ENCODE peak calls at places on chromosomes 13 and 19, in ten cellular contexts. One of them, this sample, is unnamed.

GRCh38 chr19:2552859-2553258 is 76.9 kb downstream of the GADD45B start:
- DNase-seq in HCT116: no peak
- DNase-seq in K562: no peak
- DNase-seq in breast epithelium: no peak
- DNase-seq in GM23338: no peak
- DNase-seq in SK-N-SH: no peak
- DNase-seq in Panc1: no peak
- DNase-seq in endothelial cell of umbilical vein: peak; percentile 56
- DNase-seq in transverse colon: peak; percentile 35
- DNase-seq in sigmoid colon: peak; percentile 64
- DNase-seq in this sample: peak; percentile 76

GRCh38 chr19:34145741-34146202 is 26.5 kb upstream of the LSM14A start:
- DNase-seq in HCT116: peak; percentile 33
- DNase-seq in K562: peak; percentile 61
- DNase-seq in breast epithelium: no peak
- DNase-seq in GM23338: peak; percentile 76
- DNase-seq in SK-N-SH: peak; percentile 74
- DNase-seq in Panc1: no peak
- DNase-seq in endothelial cell of umbilical vein: peak; percentile 65
- DNase-seq in transverse colon: peak; percentile 38
- DNase-seq in sigmoid colon: no peak
- DNase-seq in this sample: peak; percentile 16

GRCh38 chr13:110820311-110820710 is 94.6 kb downstream of the ANKRD10 start:
- DNase-seq in HCT116: no peak
- DNase-seq in K562: no peak
- DNase-seq in breast epithelium: no peak
- DNase-seq in GM23338: no peak
- DNase-seq in SK-N-SH: no peak
- DNase-seq in Panc1: no peak
- DNase-seq in endothelial cell of umbilical vein: no peak
- DNase-seq in transverse colon: no peak
- DNase-seq in sigmoid colon: no peak
- DNase-seq in this sample: no peak

GRCh38 chr13:24670927-24671326 is 9.3 kb upstream of the ATP12A start:
- DNase-seq in HCT116: peak; percentile 75
- DNase-seq in K562: peak; percentile 18
- DNase-seq in breast epithelium: no peak
- DNase-seq in GM23338: peak; percentile 87
- DNase-seq in SK-N-SH: peak; percentile 49
- DNase-seq in Panc1: no peak
- DNase-seq in endothelial cell of umbilical vein: no peak
- DNase-seq in transverse colon: no peak
- DNase-seq in sigmoid colon: no peak
- DNase-seq in this sample: no peak

GRCh38 chr13:105961438-105961837 is 574.0 kb downstream of the EFNB2 start:
- DNase-seq in HCT116: no peak
- DNase-seq in K562: no peak
- DNase-seq in breast epithelium: no peak
- DNase-seq in GM23338: no peak
- DNase-seq in SK-N-SH: no peak
- DNase-seq in Panc1: no peak
- DNase-seq in endothelial cell of umbilical vein: peak; percentile 6
- DNase-seq in transverse colon: no peak
- DNase-seq in sigmoid colon: no peak
- DNase-seq in this sample: no peak

GRCh38 chr13:72469932-72470331 is 257.5 kb downstream of the MZT1 start:
- DNase-seq in HCT116: no peak
- DNase-seq in K562: no peak
- DNase-seq in breast epithelium: no peak
- DNase-seq in GM23338: peak; percentile 3
- DNase-seq in SK-N-SH: no peak
- DNase-seq in Panc1: no peak
- DNase-seq in endothelial cell of umbilical vein: no peak
- DNase-seq in transverse colon: no peak
- DNase-seq in sigmoid colon: no peak
- DNase-seq in this sample: no peak

GRCh38 chr13:100203696-100204367 is 114.9 kb downstream of the PCCA start:
- DNase-seq in HCT116: no peak
- DNase-seq in K562: no peak
- DNase-seq in breast epithelium: no peak
- DNase-seq in GM23338: no peak
- DNase-seq in SK-N-SH: no peak
- DNase-seq in Panc1: no peak
- DNase-seq in endothelial cell of umbilical vein: no peak
- DNase-seq in transverse colon: no peak
- DNase-seq in sigmoid colon: no peak
- DNase-seq in this sample: no peak

GRCh38 chr13:73572824-73573223 is 514.0 kb downstream of the KLF5 start:
- DNase-seq in HCT116: no peak
- DNase-seq in K562: no peak
- DNase-seq in breast epithelium: no peak
- DNase-seq in GM23338: no peak
- DNase-seq in SK-N-SH: no peak
- DNase-seq in Panc1: no peak
- DNase-seq in endothelial cell of umbilical vein: no peak
- DNase-seq in transverse colon: no peak
- DNase-seq in sigmoid colon: no peak
- DNase-seq in this sample: peak; percentile 18

DNA sequence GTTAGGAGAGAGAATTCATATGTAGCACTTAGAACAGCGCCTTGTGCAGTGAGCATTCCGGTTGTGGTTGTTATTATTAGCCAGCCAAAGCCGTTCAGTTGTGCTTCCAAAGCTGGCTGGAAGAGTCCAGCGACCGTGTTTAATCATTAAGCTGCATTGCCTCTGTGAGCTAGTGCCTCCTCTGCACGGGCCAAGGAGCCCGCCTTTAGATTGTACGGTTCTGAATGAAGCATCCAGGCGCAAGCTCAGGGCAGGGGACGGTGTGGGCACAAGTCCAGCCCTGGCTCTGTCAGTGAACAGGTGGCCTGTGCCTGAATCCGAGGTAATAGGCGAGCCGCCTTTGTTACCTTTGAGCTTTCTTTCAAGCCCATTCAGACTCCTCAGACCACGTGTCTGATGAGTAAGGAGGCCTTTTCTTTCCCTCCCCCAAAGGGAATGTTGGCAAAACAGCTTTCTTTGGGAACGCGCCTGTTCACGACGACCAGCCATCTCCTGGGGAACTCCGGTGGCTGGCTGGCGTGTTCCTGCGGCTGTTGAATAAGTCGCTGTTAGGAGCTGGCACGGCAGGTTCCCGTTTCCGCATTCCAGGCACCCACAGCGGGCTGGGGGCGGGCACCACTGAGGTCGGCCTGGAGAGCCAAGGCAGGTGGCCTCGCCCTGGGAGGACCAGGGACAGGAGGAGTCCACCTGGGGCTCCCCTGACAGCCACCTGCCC is 25.1 kb downstream of the SIPA1L3 start:
- DNase-seq in HCT116: peak; percentile 65
- DNase-seq in K562: no peak
- DNase-seq in breast epithelium: peak; percentile 87
- DNase-seq in GM23338: peak; percentile 90
- DNase-seq in SK-N-SH: no peak
- DNase-seq in Panc1: peak; percentile 47
- DNase-seq in endothelial cell of umbilical vein: peak; percentile 52
- DNase-seq in transverse colon: peak; percentile 89
- DNase-seq in sigmoid colon: peak; percentile 65
- DNase-seq in this sample: no peak
- TF ChIP-seq POLR2AphosphoS5 in HCT116: peak; percentile 69
- TF ChIP-seq POLR2AphosphoS5 in K562: no peak
- TF ChIP-seq POLR2AphosphoS5 in breast epithelium: peak; percentile 67
- TF ChIP-seq POLR2AphosphoS5 in GM23338: peak; percentile 46
- TF ChIP-seq POLR2AphosphoS5 in SK-N-SH: no peak
- TF ChIP-seq POLR2AphosphoS5 in Panc1: peak; percentile 82
- TF ChIP-seq POLR2AphosphoS5 in endothelial cell of umbilical vein: no peak
- TF ChIP-seq POLR2AphosphoS5 in transverse colon: peak; percentile 79
- TF ChIP-seq POLR2AphosphoS5 in sigmoid colon: no peak
- TF ChIP-seq POLR2AphosphoS5 in this sample: no peak

GRCh38 chr19:18007605-18007938 is 398 bp upstream of the ARRDC2 start:
- DNase-seq in HCT116: no peak
- DNase-seq in K562: no peak
- DNase-seq in breast epithelium: no peak
- DNase-seq in GM23338: no peak
- DNase-seq in SK-N-SH: no peak
- DNase-seq in Panc1: no peak
- DNase-seq in endothelial cell of umbilical vein: no peak
- DNase-seq in transverse colon: no peak
- DNase-seq in sigmoid colon: no peak
- DNase-seq in this sample: no peak

GRCh38 chr19:18009412-18010066 is 1.6 kb downstream of the ARRDC2 start:
- DNase-seq in HCT116: no peak
- DNase-seq in K562: no peak
- DNase-seq in breast epithelium: no peak
- DNase-seq in GM23338: no peak
- DNase-seq in SK-N-SH: no peak
- DNase-seq in Panc1: no peak
- DNase-seq in endothelial cell of umbilical vein: no peak
- DNase-seq in transverse colon: no peak
- DNase-seq in sigmoid colon: no peak
- DNase-seq in this sample: no peak

GRCh38 chr19:18006895-18007604 is 920 bp upstream of the ARRDC2 start:
- DNase-seq in HCT116: no peak
- DNase-seq in K562: peak; percentile 79
- DNase-seq in breast epithelium: peak; percentile 71
- DNase-seq in GM23338: peak; percentile 86
- DNase-seq in SK-N-SH: peak; percentile 92
- DNase-seq in Panc1: no peak
- DNase-seq in endothelial cell of umbilical vein: peak; percentile 80
- DNase-seq in transverse colon: peak; percentile 88
- DNase-seq in sigmoid colon: peak; percentile 91
- DNase-seq in this sample: no peak

GRCh38 chr19:18008814-18009213 is 844 bp downstream of the ARRDC2 start:
- DNase-seq in HCT116: no peak
- DNase-seq in K562: no peak
- DNase-seq in breast epithelium: no peak
- DNase-seq in GM23338: no peak
- DNase-seq in SK-N-SH: no peak
- DNase-seq in Panc1: no peak
- DNase-seq in endothelial cell of umbilical vein: no peak
- DNase-seq in transverse colon: no peak
- DNase-seq in sigmoid colon: no peak
- DNase-seq in this sample: no peak

DNA sequence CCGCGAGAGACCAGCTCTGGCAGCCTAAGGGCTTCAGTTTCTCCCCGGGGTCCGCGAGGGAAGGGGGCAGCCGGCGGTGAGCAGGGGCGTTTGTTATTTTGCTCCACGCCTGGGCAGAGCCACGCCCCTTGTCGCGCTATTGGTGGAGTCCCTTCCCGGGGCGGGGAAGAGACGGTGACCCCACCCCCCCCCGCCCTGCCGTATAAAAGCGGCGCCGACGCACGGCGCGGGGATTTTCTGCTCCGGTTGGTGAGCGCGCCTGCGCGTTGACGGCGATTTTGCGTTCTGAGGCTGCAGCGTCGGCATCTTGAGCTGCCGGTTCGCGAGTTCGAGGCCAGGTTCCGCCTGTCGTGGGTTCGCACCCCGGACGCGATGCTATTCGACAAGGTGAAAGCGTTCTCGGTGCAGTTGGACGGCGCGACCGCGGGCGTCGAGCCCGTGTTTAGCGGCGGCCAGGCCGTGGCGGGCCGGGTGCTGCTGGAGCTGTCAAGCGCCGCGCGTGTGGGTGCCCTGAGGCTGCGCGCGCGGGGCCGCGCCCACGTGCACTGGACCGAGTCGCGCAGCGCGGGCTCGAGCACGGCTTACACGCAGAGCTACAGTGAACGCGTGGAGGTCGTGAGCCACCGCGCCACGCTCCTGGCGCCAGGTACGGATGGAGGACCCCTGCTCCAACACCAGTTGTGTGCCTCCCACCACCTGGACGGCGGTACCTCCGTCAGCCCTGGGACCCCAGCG is at the start of gene ARRDC2:
- DNase-seq in HCT116: no peak
- DNase-seq in K562: peak; percentile 72
- DNase-seq in breast epithelium: peak; percentile 92
- DNase-seq in GM23338: peak; percentile 95
- DNase-seq in SK-N-SH: peak; percentile 100
- DNase-seq in Panc1: no peak
- DNase-seq in endothelial cell of umbilical vein: peak; percentile 92
- DNase-seq in transverse colon: peak; percentile 91
- DNase-seq in sigmoid colon: peak; percentile 96
- DNase-seq in this sample: peak; percentile 39
- H3K4me3 ChIP-seq in HCT116: no peak within 1 kb of the TSS
- H3K4me3 ChIP-seq in K562: peak within 1 kb of the TSS; percentile 27
- H3K4me3 ChIP-seq in breast epithelium: peak within 1 kb of the TSS; percentile 75
- H3K4me3 ChIP-seq in GM23338: peak within 1 kb of the TSS; percentile 83
- H3K4me3 ChIP-seq in SK-N-SH: peak within 1 kb of the TSS; percentile 73
- H3K4me3 ChIP-seq in Panc1: peak within 1 kb of the TSS; percentile 39
- H3K4me3 ChIP-seq in endothelial cell of umbilical vein: peak within 1 kb of the TSS; percentile 18
- H3K4me3 ChIP-seq in transverse colon: peak within 1 kb of the TSS; percentile 32
- H3K4me3 ChIP-seq in sigmoid colon: peak within 1 kb of the TSS; percentile 47
- H3K4me3 ChIP-seq in this sample: peak within 1 kb of the TSS; percentile 77

DNA sequence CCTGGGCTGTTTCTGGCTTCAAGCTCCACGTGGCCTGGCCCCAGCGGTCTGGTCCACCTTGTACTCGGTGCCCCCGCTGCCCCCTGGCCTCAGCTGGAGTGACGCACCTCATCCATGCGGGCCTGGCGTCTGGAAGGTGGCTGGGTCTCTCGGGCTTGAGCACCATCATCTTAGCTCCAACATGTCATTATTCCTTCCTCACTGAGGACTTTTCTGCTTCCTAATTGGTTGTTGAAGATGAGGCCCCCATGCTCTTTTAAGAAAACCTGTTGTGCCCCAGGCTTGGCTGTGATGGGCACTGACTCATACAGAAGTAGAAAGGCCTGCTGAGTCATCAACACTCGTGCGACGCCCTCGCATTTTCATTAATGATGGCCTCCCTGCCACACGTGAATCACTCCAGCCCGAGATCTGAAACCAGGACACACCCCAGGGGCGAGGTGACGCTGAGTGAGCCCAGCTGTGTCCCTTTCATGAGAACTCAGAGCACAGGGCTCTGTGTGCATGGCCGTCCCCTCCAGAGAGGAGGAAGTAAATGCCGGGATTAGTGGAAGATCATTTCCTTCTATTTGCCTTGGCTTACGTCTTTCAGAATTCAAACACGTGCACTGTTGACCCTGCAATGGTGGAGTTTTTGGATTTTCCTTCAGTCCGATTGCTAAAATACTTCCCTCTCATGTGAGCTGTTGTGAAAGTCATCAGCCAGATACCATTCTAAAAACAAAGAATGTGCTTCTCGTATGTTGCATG is 14.0 kb upstream of the GJA3 start:
- DNase-seq in HCT116: peak; percentile 90
- DNase-seq in K562: peak; percentile 36
- DNase-seq in breast epithelium: peak; percentile 57
- DNase-seq in GM23338: no peak
- DNase-seq in SK-N-SH: no peak
- DNase-seq in Panc1: peak; percentile 62
- DNase-seq in endothelial cell of umbilical vein: peak; percentile 73
- DNase-seq in transverse colon: peak; percentile 85
- DNase-seq in sigmoid colon: peak; percentile 82
- DNase-seq in this sample: no peak
- TF ChIP-seq POLR2AphosphoS5 in HCT116: peak; percentile 41
- TF ChIP-seq POLR2AphosphoS5 in K562: no peak
- TF ChIP-seq POLR2AphosphoS5 in breast epithelium: no peak
- TF ChIP-seq POLR2AphosphoS5 in GM23338: no peak
- TF ChIP-seq POLR2AphosphoS5 in SK-N-SH: no peak
- TF ChIP-seq POLR2AphosphoS5 in Panc1: no peak
- TF ChIP-seq POLR2AphosphoS5 in endothelial cell of umbilical vein: no peak
- TF ChIP-seq POLR2AphosphoS5 in transverse colon: peak; percentile 45
- TF ChIP-seq POLR2AphosphoS5 in sigmoid colon: peak; percentile 48
- TF ChIP-seq POLR2AphosphoS5 in this sample: no peak

GRCh38 chr13:113834496-113835200 is 29.2 kb downstream of the GAS6 start:
- DNase-seq in HCT116: no peak
- DNase-seq in K562: no peak
- DNase-seq in breast epithelium: no peak
- DNase-seq in GM23338: no peak
- DNase-seq in SK-N-SH: no peak
- DNase-seq in Panc1: no peak
- DNase-seq in endothelial cell of umbilical vein: no peak
- DNase-seq in transverse colon: no peak
- DNase-seq in sigmoid colon: no peak
- DNase-seq in this sample: no peak

GRCh38 chr13:113835461-113836274 is 28.2 kb downstream of the GAS6 start:
- DNase-seq in HCT116: no peak
- DNase-seq in K562: no peak
- DNase-seq in breast epithelium: no peak
- DNase-seq in GM23338: no peak
- DNase-seq in SK-N-SH: peak; percentile 56
- DNase-seq in Panc1: no peak
- DNase-seq in endothelial cell of umbilical vein: no peak
- DNase-seq in transverse colon: no peak
- DNase-seq in sigmoid colon: no peak
- DNase-seq in this sample: no peak

GRCh38 chr13:113838711-113839201 is 25.1 kb downstream of the GAS6 start:
- DNase-seq in HCT116: no peak
- DNase-seq in K562: no peak
- DNase-seq in breast epithelium: no peak
- DNase-seq in GM23338: no peak
- DNase-seq in SK-N-SH: no peak
- DNase-seq in Panc1: no peak
- DNase-seq in endothelial cell of umbilical vein: no peak
- DNase-seq in transverse colon: no peak
- DNase-seq in sigmoid colon: no peak
- DNase-seq in this sample: no peak

GRCh38 chr13:113837554-113838355 is 26.1 kb downstream of the GAS6 start:
- DNase-seq in HCT116: peak; percentile 67
- DNase-seq in K562: peak; percentile 52
- DNase-seq in breast epithelium: peak; percentile 96
- DNase-seq in GM23338: no peak
- DNase-seq in SK-N-SH: peak; percentile 84
- DNase-seq in Panc1: no peak
- DNase-seq in endothelial cell of umbilical vein: peak; percentile 92
- DNase-seq in transverse colon: peak; percentile 84
- DNase-seq in sigmoid colon: peak; percentile 98
- DNase-seq in this sample: no peak

DNA sequence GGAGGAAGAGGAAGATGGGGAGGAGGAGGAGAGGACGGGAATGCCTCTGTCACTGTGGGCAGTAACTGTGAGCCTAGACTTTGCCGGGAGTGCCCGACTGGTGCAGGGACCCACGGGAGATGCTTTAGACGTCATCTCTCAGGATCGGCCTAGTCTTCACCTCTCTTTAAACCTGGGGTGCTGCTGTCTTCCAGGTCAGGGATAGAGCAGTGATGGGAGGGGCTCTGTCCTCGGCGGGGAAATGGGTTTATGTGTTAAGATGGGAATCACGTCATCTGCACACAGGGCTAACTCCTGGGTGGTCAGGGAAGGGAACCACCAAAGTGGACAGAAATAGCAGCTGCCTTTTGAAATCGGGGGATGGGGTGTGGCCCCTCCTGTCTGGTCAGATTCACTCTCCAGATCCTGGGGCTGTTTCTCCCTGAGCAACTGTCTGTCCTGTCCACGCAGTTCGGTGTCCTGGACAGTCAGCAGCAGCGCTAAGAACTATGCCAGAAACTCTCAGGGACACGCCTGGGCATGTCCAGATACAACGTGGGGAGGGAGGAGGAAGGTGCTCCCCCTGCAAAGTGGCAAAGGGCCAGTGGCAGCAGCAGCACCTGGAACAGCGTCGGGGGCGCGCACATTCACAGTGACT is 26.8 kb downstream of the GAS6 start:
- DNase-seq in HCT116: peak; percentile 33
- DNase-seq in K562: no peak
- DNase-seq in breast epithelium: peak; percentile 90
- DNase-seq in GM23338: no peak
- DNase-seq in SK-N-SH: peak; percentile 61
- DNase-seq in Panc1: no peak
- DNase-seq in endothelial cell of umbilical vein: peak; percentile 78
- DNase-seq in transverse colon: no peak
- DNase-seq in sigmoid colon: peak; percentile 88
- DNase-seq in this sample: no peak
- H3K4me3 ChIP-seq in HCT116: peak overlapping the region; percentile 26
- H3K4me3 ChIP-seq in K562: no peak overlapping the region
- H3K4me3 ChIP-seq in breast epithelium: peak overlapping the region; percentile 46
- H3K4me3 ChIP-seq in GM23338: no peak overlapping the region
- H3K4me3 ChIP-seq in SK-N-SH: no peak overlapping the region
- H3K4me3 ChIP-seq in Panc1: no peak overlapping the region
- H3K4me3 ChIP-seq in endothelial cell of umbilical vein: no peak overlapping the region
- H3K4me3 ChIP-seq in transverse colon: no peak overlapping the region
- H3K4me3 ChIP-seq in sigmoid colon: no peak overlapping the region
- H3K4me3 ChIP-seq in this sample: no peak overlapping the region